ENCODE peak calls at places on chromosomes 2 and 18, in six cellular contexts. L is CD4-positive, alpha-beta memory T cell; T is frontal cortex; Z is GM04504; M is activated CD4-positive, alpha-beta T cell treated with anti-CD3 and anti-CD28 coated beads, Interleukin-2, amount 10 ng/mL, durations not matched to agents 7 days and 5 days; E is ureter. X is an unnamed sample.

GRCh38 chr2:180184506-180184905 is 177.4 kb upstream of the CWC22 start:
- DNase-seq in L (no peak), T (no peak), Z (peak), M (no peak), E (no peak), X (no peak)

GRCh38 chr2:240157147-240157470 is 16.7 kb upstream of the OTOS start:
- DNase-seq in L (no peak), T (no peak), Z (no peak), M (no peak), E (no peak), X (no peak)

GRCh38 chr2:120934891-120935338 is 199.2 kb downstream of the GLI2 start:
- DNase-seq in L (no peak), T (no peak), Z (peak), M (no peak), E (peak), X (peak)

GRCh38 chr2:112634153-112634873 is 11.4 kb upstream of the SLC20A1 start:
- DNase-seq in L (no peak), T (no peak), Z (no peak), M (peak), E (peak), X (no peak)

GRCh38 chr2:20118051-20118450 is 66.6 kb upstream of the LAPTM4A start:
- DNase-seq in L (no peak), T (no peak), Z (no peak), M (no peak), E (no peak), X (no peak)

GRCh38 chr2:190718652-190719526 is 70.0 kb downstream of the NAB1 start:
- DNase-seq in L (no peak), T (no peak), Z (peak), M (no peak), E (peak), X (peak)

GRCh38 chr18:67728364-67728763 is 211.8 kb upstream of the DSEL start:
- DNase-seq in L (no peak), T (no peak), Z (no peak), M (no peak), E (no peak), X (no peak)

GRCh38 chr18:10715791-10716190 is 190.0 kb downstream of the NAPG start:
- DNase-seq in L (no peak), T (no peak), Z (peak), M (no peak), E (peak), X (no peak)

GRCh38 chr2:150175034-150175433 is 312.4 kb downstream of the RND3 start:
- DNase-seq in L (no peak), T (no peak), Z (no peak), M (no peak), E (no peak), X (no peak)

GRCh38 chr2:127917916-127918315 is 32.2 kb upstream of the AMMECR1L start:
- DNase-seq in L (no peak), T (no peak), Z (no peak), M (no peak), E (no peak), X (no peak)